ENCODE peak calls at places on chromosomes 2 and 18, in ten cellular contexts. W is HCEC 1CT; L is neural crest cell; B is germinal center; X is A549; H is T-helper 1 cell; O is NCI-H774; D is IMR-90; E is activated T-cell treated with anti-CD3 and anti-CD28 coated beads, Interleukin-2, amount 50 U/mL, for 24 hours; Y is H4. R is an unnamed sample.
A peak's percentile ranks its signal among the peaks of the same experiment; 100 is the strongest.

GRCh38 chr2:148044322-148044721 is 23.4 kb downstream of the MBD5 start:
- DNase-seq in W (no peak), L (no peak), B (no peak), X (peak; percentile 5), H (no peak), O (no peak), D (no peak), E (no peak), Y (no peak), R (no peak)

GRCh38 chr2:196759378-196759706 is 40.1 kb downstream of the GTF3C3 start:
- DNase-seq in W (no peak), L (no peak), B (no peak), X (no peak), H (no peak), O (no peak), D (peak; percentile 10), E (no peak), Y (no peak), R (no peak)

GRCh38 chr2:28588231-28588725 is 92.4 kb downstream of the PLB1 start:
- DNase-seq in W (peak; percentile 38), L (no peak), B (no peak), X (no peak), H (no peak), O (no peak), D (no peak), E (no peak), Y (no peak), R (no peak)

GRCh38 chr18:13375302-13376255 is 157.0 kb downstream of the LDLRAD4 start:
- DNase-seq in W (peak; percentile 9), L (no peak), B (no peak), X (peak; percentile 68), H (peak; percentile 69), O (no peak), D (peak; percentile 91), E (peak; percentile 80), Y (peak; percentile 72), R (peak; percentile 6)

GRCh38 chr2:42951263-42951938 is 159.0 kb upstream of the HAAO start:
- DNase-seq in W (no peak), L (no peak), B (no peak), X (no peak), H (no peak), O (no peak), D (no peak), E (no peak), Y (no peak), R (no peak)

GRCh38 chr18:23689616-23690504 is 607 bp downstream of the LAMA3 start:
- DNase-seq in W (no peak), L (peak; percentile 21), B (no peak), X (peak; percentile 17), H (no peak), O (no peak), D (no peak), E (peak; percentile 45), Y (no peak), R (no peak)

GRCh38 chr2:31703253-31703652 is 122.5 kb upstream of the SRD5A2 start:
- DNase-seq in W (no peak), L (no peak), B (no peak), X (no peak), H (no peak), O (no peak), D (no peak), E (no peak), Y (no peak), R (no peak)

GRCh38 chr2:80199504-80199903 is 105.0 kb downstream of the LRRTM1 start:
- DNase-seq in W (no peak), L (no peak), B (no peak), X (no peak), H (no peak), O (no peak), D (no peak), E (no peak), Y (no peak), R (no peak)

GRCh38 chr2:75647771-75648170 is 1.2 kb downstream of the MRPL19 start:
- DNase-seq in W (no peak), L (no peak), B (no peak), X (no peak), H (no peak), O (no peak), D (no peak), E (no peak), Y (no peak), R (no peak)

GRCh38 chr2:184534986-184535385 is 63.3 kb upstream of the ZNF804A start:
- DNase-seq in W (no peak), L (no peak), B (no peak), X (no peak), H (no peak), O (no peak), D (no peak), E (no peak), Y (no peak), R (no peak)

GRCh38 chr2:39874236-39874635 is 95.2 kb upstream of the THUMPD2 start:
- DNase-seq in W (no peak), L (no peak), B (no peak), X (no peak), H (no peak), O (no peak), D (no peak), E (no peak), Y (no peak), R (no peak)

GRCh38 chr2:161796192-161796591 is 172.0 kb downstream of the SLC4A10 start:
- DNase-seq in W (peak; percentile 10), L (no peak), B (no peak), X (no peak), H (no peak), O (no peak), D (no peak), E (no peak), Y (no peak), R (no peak)

GRCh38 chr2:113977660-113978523 is 88.0 kb downstream of the ACTR3 start:
- DNase-seq in W (no peak), L (no peak), B (peak; percentile 31), X (no peak), H (no peak), O (no peak), D (peak; percentile 72), E (no peak), Y (peak; percentile 60), R (peak; percentile 34)

GRCh38 chr2:101776172-101777043 is 78.9 kb downstream of the MAP4K4 start:
- DNase-seq in W (no peak), L (no peak), B (no peak), X (peak; percentile 21), H (no peak), O (no peak), D (no peak), E (no peak), Y (no peak), R (no peak)

GRCh38 chr2:119671011-119671410 is 8.0 kb upstream of the TMEM177 start:
- DNase-seq in W (no peak), L (no peak), B (no peak), X (no peak), H (no peak), O (no peak), D (no peak), E (no peak), Y (no peak), R (no peak)

GRCh38 chr2:205511666-205512065 is 170.6 kb upstream of the NRP2 start:
- DNase-seq in W (no peak), L (no peak), B (no peak), X (no peak), H (no peak), O (no peak), D (no peak), E (no peak), Y (peak; percentile 13), R (no peak)

GRCh38 chr2:129762386-129763189 is 216.9 kb upstream of the RAB6C start:
- DNase-seq in W (no peak), L (no peak), B (no peak), X (no peak), H (no peak), O (no peak), D (no peak), E (no peak), Y (no peak), R (no peak)